ENCODE peak calls at places on chromosomes 13 and 19, in nine cellular contexts. One of them, this sample, is unnamed.

GRCh38 chr19:18792661-18793060 is 1.6 kb upstream of the COMP start:
- DNase-seq in K562: no peak
- DNase-seq in GM23338: no peak
- DNase-seq in transverse colon: no peak
- DNase-seq in prostate gland: no peak
- DNase-seq in Panc1: no peak
- DNase-seq in endothelial cell of umbilical vein: no peak
- DNase-seq in HepG2: no peak
- DNase-seq in stomach: no peak
- DNase-seq in this sample: no peak

GRCh38 chr13:19818223-19818842 is 35.6 kb upstream of the PSPC1 start:
- DNase-seq in Panc1: no peak
- DNase-seq in endothelial cell of umbilical vein: peak; percentile 37
- DNase-seq in GM23338: peak; percentile 92
- DNase-seq in prostate gland: peak; percentile 29
- DNase-seq in HepG2: peak; percentile 4
- DNase-seq in stomach: peak; percentile 45
- DNase-seq in transverse colon: peak; percentile 19
- DNase-seq in K562: peak; percentile 48
- DNase-seq in this sample: no peak

GRCh38 chr19:13920524-13920923 is 14.5 kb downstream of the CC2D1A start:
- DNase-seq in endothelial cell of umbilical vein: no peak
- DNase-seq in HepG2: no peak
- DNase-seq in Panc1: no peak
- DNase-seq in prostate gland: no peak
- DNase-seq in GM23338: no peak
- DNase-seq in transverse colon: no peak
- DNase-seq in K562: no peak
- DNase-seq in stomach: no peak
- DNase-seq in this sample: no peak

GRCh38 chr19:3324405-3324856 is 42.0 kb upstream of the NFIC start:
- DNase-seq in Panc1: peak; percentile 39
- DNase-seq in GM23338: peak; percentile 62
- DNase-seq in prostate gland: peak; percentile 40
- DNase-seq in endothelial cell of umbilical vein: peak; percentile 30
- DNase-seq in K562: peak; percentile 79
- DNase-seq in transverse colon: peak; percentile 78
- DNase-seq in HepG2: peak; percentile 52
- DNase-seq in stomach: peak; percentile 77
- DNase-seq in this sample: no peak

GRCh38 chr13:51118809-51119431 is 7.8 kb upstream of the C13orf42 start:
- DNase-seq in stomach: no peak
- DNase-seq in endothelial cell of umbilical vein: no peak
- DNase-seq in GM23338: no peak
- DNase-seq in Panc1: no peak
- DNase-seq in prostate gland: no peak
- DNase-seq in transverse colon: no peak
- DNase-seq in K562: no peak
- DNase-seq in HepG2: no peak
- DNase-seq in this sample: no peak

GRCh38 chr19:48351341-48351752 is 12.4 kb downstream of the TMEM143 start:
- DNase-seq in prostate gland: peak; percentile 48
- DNase-seq in GM23338: peak; percentile 88
- DNase-seq in HepG2: peak; percentile 63
- DNase-seq in transverse colon: peak; percentile 87
- DNase-seq in Panc1: no peak
- DNase-seq in endothelial cell of umbilical vein: peak; percentile 57
- DNase-seq in stomach: peak; percentile 83
- DNase-seq in K562: peak; percentile 88
- DNase-seq in this sample: no peak

GRCh38 chr13:42547615-42548014 is 26.3 kb upstream of the TNFSF11 start:
- DNase-seq in prostate gland: no peak
- DNase-seq in K562: no peak
- DNase-seq in endothelial cell of umbilical vein: no peak
- DNase-seq in HepG2: no peak
- DNase-seq in Panc1: no peak
- DNase-seq in stomach: no peak
- DNase-seq in transverse colon: no peak
- DNase-seq in GM23338: no peak
- DNase-seq in this sample: no peak

GRCh38 chr13:45196622-45197021 is 4.2 kb downstream of the KCTD4 start:
- DNase-seq in stomach: no peak
- DNase-seq in prostate gland: no peak
- DNase-seq in Panc1: no peak
- DNase-seq in GM23338: no peak
- DNase-seq in K562: peak; percentile 2
- DNase-seq in transverse colon: no peak
- DNase-seq in HepG2: no peak
- DNase-seq in endothelial cell of umbilical vein: no peak
- DNase-seq in this sample: no peak

DNA sequence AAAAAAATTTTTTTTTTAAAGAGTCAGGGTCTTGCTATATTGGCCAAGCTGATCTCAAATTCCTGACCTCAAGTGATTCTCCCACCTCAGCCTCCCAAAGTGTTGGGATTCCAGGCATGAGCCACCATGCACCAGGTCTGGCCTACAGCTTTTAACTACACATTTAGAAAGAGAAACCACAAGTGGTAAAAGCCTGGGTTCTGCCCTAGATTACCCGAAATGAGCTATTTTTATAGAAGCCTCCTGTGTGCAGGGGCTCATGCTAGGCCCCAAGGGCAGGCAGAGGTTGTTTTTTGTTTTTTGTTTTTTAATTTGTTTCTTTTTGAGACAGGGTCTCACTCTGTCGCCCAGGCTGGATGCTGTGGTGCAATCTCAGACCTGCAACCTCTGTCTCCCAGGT is 14.0 kb upstream of the MYADM start:
- DNase-seq in GM23338: no peak
- DNase-seq in K562: no peak
- DNase-seq in Panc1: no peak
- DNase-seq in stomach: no peak
- DNase-seq in HepG2: no peak
- DNase-seq in prostate gland: no peak
- DNase-seq in transverse colon: no peak
- DNase-seq in endothelial cell of umbilical vein: no peak
- DNase-seq in this sample: no peak
- H3K27ac ChIP-seq in GM23338: no peak overlapping the region
- H3K27ac ChIP-seq in K562: no peak overlapping the region
- H3K27ac ChIP-seq in Panc1: no peak overlapping the region
- H3K27ac ChIP-seq in stomach: no peak overlapping the region
- H3K27ac ChIP-seq in HepG2: no peak overlapping the region
- H3K27ac ChIP-seq in prostate gland: no peak overlapping the region
- H3K27ac ChIP-seq in transverse colon: peak overlapping the region; percentile 41
- H3K27ac ChIP-seq in endothelial cell of umbilical vein: no peak overlapping the region
- H3K27ac ChIP-seq in this sample: no peak overlapping the region

GRCh38 chr19:41957161-41957837 is 1.8 kb downstream of the RABAC1 start:
- DNase-seq in stomach: peak; percentile 36
- DNase-seq in HepG2: no peak
- DNase-seq in K562: no peak
- DNase-seq in prostate gland: no peak
- DNase-seq in Panc1: no peak
- DNase-seq in endothelial cell of umbilical vein: no peak
- DNase-seq in transverse colon: peak; percentile 79
- DNase-seq in GM23338: no peak
- DNase-seq in this sample: no peak

GRCh38 chr19:41957838-41958366 is 1.2 kb downstream of the RABAC1 start:
- DNase-seq in prostate gland: peak; percentile 77
- DNase-seq in stomach: peak; percentile 81
- DNase-seq in K562: peak; percentile 93
- DNase-seq in Panc1: peak; percentile 41
- DNase-seq in HepG2: peak; percentile 81
- DNase-seq in endothelial cell of umbilical vein: peak; percentile 82
- DNase-seq in GM23338: peak; percentile 94
- DNase-seq in transverse colon: peak; percentile 86
- DNase-seq in this sample: peak; percentile 78

GRCh38 chr19:41958367-41959055 is 610 bp downstream of the RABAC1 start:
- DNase-seq in transverse colon: peak; percentile 96
- DNase-seq in stomach: peak; percentile 93
- DNase-seq in GM23338: peak; percentile 96
- DNase-seq in prostate gland: peak; percentile 87
- DNase-seq in Panc1: no peak
- DNase-seq in HepG2: peak; percentile 64
- DNase-seq in endothelial cell of umbilical vein: peak; percentile 85
- DNase-seq in K562: peak; percentile 83
- DNase-seq in this sample: peak; percentile 87

GRCh38 chr19:41955521-41955920 is 3.6 kb downstream of the RABAC1 start:
- DNase-seq in K562: peak; percentile 48
- DNase-seq in endothelial cell of umbilical vein: no peak
- DNase-seq in transverse colon: no peak
- DNase-seq in stomach: no peak
- DNase-seq in prostate gland: no peak
- DNase-seq in HepG2: no peak
- DNase-seq in GM23338: no peak
- DNase-seq in Panc1: no peak
- DNase-seq in this sample: no peak

GRCh38 chr19:41956621-41957020 is 2.5 kb downstream of the RABAC1 start:
- DNase-seq in K562: no peak
- DNase-seq in stomach: no peak
- DNase-seq in prostate gland: no peak
- DNase-seq in HepG2: no peak
- DNase-seq in transverse colon: peak; percentile 50
- DNase-seq in Panc1: no peak
- DNase-seq in endothelial cell of umbilical vein: no peak
- DNase-seq in GM23338: no peak
- DNase-seq in this sample: no peak
- TF ChIP-seq POLR2AphosphoS5 in K562: no peak
- TF ChIP-seq POLR2AphosphoS5 in stomach: no peak
- TF ChIP-seq POLR2AphosphoS5 in prostate gland: no peak
- TF ChIP-seq POLR2AphosphoS5 in HepG2: no peak
- TF ChIP-seq POLR2AphosphoS5 in transverse colon: no peak
- TF ChIP-seq POLR2AphosphoS5 in Panc1: no peak
- TF ChIP-seq POLR2AphosphoS5 in endothelial cell of umbilical vein: no peak
- TF ChIP-seq POLR2AphosphoS5 in GM23338: no peak
- TF ChIP-seq POLR2AphosphoS5 in this sample: no peak

GRCh38 chr19:45477713-45478453 is 10.1 kb downstream of the FOSB start:
- DNase-seq in endothelial cell of umbilical vein: no peak
- DNase-seq in prostate gland: no peak
- DNase-seq in stomach: no peak
- DNase-seq in transverse colon: no peak
- DNase-seq in K562: peak; percentile 29
- DNase-seq in HepG2: no peak
- DNase-seq in Panc1: no peak
- DNase-seq in GM23338: no peak
- DNase-seq in this sample: no peak
- H3K4me1 ChIP-seq in endothelial cell of umbilical vein: peaks cover 3% of the 10 kb centered on the region
- H3K4me1 ChIP-seq in prostate gland: no peaks in the 10 kb centered on the region
- H3K4me1 ChIP-seq in stomach: peaks cover 15% of the 10 kb centered on the region
- H3K4me1 ChIP-seq in transverse colon: peaks cover 6% of the 10 kb centered on the region
- H3K4me1 ChIP-seq in K562: peaks cover 8% of the 10 kb centered on the region
- H3K4me1 ChIP-seq in HepG2: peaks cover 34% of the 10 kb centered on the region
- H3K4me1 ChIP-seq in Panc1: peaks cover 9% of the 10 kb centered on the region
- H3K4me1 ChIP-seq in GM23338: peaks cover 8% of the 10 kb centered on the region
- H3K4me1 ChIP-seq in this sample: no peaks in the 10 kb centered on the region

GRCh38 chr19:43956827-43957226 is 5.8 kb downstream of the ZNF221 start:
- DNase-seq in Panc1: no peak
- DNase-seq in transverse colon: no peak
- DNase-seq in K562: no peak
- DNase-seq in HepG2: no peak
- DNase-seq in prostate gland: no peak
- DNase-seq in endothelial cell of umbilical vein: no peak
- DNase-seq in stomach: no peak
- DNase-seq in GM23338: no peak
- DNase-seq in this sample: no peak

DNA sequence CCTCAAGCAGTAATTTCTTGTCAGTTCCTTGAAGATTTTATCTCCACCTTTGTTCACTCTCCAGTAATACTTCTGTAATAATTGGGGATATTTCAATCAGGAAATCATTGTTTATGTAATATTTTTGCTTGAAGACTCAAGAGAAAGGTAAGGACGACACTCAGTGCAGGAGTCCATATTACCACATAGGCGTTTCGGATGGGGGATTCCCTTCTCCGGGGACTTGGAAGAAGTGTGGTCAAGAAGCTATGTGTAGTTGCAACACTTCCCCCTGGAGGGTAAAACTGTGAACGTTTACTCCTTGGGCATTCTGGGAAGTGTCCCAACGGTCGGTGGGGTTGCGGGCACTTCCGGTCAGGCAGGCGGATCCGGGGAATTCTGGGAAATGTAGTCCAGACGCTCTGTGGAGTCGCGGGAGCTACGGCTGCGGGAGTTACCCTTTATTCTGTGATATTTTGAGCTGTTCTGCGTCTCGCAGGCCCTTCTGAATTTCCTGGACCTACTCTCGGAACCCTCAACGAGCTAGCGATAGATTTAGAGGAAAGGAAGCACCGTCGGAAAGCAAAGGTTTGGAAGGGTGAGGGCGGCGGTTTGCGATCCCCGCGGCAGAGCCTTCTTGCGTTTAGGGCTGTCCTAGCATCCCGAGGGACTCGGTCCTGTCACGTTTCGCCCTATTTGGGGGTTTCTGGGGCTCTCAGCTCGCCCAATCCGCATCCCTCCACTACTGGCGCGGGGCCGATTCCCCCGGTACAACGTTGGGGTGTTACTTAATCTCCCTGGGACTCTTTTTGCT is at the start of gene ZNF221:
- DNase-seq in K562: peak; percentile 92
- DNase-seq in prostate gland: peak; percentile 93
- DNase-seq in GM23338: peak; percentile 99
- DNase-seq in stomach: peak; percentile 90
- DNase-seq in endothelial cell of umbilical vein: peak; percentile 98
- DNase-seq in Panc1: peak; percentile 81
- DNase-seq in HepG2: peak; percentile 91
- DNase-seq in transverse colon: peak; percentile 90
- DNase-seq in this sample: peak; percentile 84
- H3K27ac ChIP-seq in K562: peak within 1 kb of the TSS; percentile 59
- H3K27ac ChIP-seq in prostate gland: peak within 1 kb of the TSS; percentile 65
- H3K27ac ChIP-seq in GM23338: no peak within 1 kb of the TSS
- H3K27ac ChIP-seq in stomach: peak within 1 kb of the TSS; percentile 75
- H3K27ac ChIP-seq in endothelial cell of umbilical vein: peak within 1 kb of the TSS; percentile 4
- H3K27ac ChIP-seq in Panc1: peak within 1 kb of the TSS; percentile 91
- H3K27ac ChIP-seq in HepG2: peak within 1 kb of the TSS; percentile 25
- H3K27ac ChIP-seq in transverse colon: peak within 1 kb of the TSS; percentile 79
- H3K27ac ChIP-seq in this sample: peak within 1 kb of the TSS; percentile 68

GRCh38 chr13:32587014-32587773 is 942 bp downstream of the PDS5B start:
- DNase-seq in prostate gland: peak; percentile 79
- DNase-seq in Panc1: no peak
- DNase-seq in stomach: peak; percentile 66
- DNase-seq in transverse colon: peak; percentile 73
- DNase-seq in GM23338: peak; percentile 76
- DNase-seq in K562: peak; percentile 72
- DNase-seq in endothelial cell of umbilical vein: peak; percentile 71
- DNase-seq in HepG2: peak; percentile 41
- DNase-seq in this sample: peak; percentile 59
- TF ChIP-seq POLR2AphosphoS5 in prostate gland: no peak
- TF ChIP-seq POLR2AphosphoS5 in Panc1: no peak
- TF ChIP-seq POLR2AphosphoS5 in stomach: no peak
- TF ChIP-seq POLR2AphosphoS5 in transverse colon: no peak
- TF ChIP-seq POLR2AphosphoS5 in GM23338: no peak
- TF ChIP-seq POLR2AphosphoS5 in K562: no peak
- TF ChIP-seq POLR2AphosphoS5 in endothelial cell of umbilical vein: no peak
- TF ChIP-seq POLR2AphosphoS5 in HepG2: no peak
- TF ChIP-seq POLR2AphosphoS5 in this sample: no peak

This sample was measured in breast epithelium.